ENCODE peak calls at places on chromosomes 2 and 18, in six cellular contexts. J is GM12878, P is K562, F is HepG2, D is HCT116, G is H1. L is an unnamed sample.

GRCh38 chr2:156319811-156320490 is 12.6 kb downstream of the NR4A2 start:
- DNase-seq in J (no peak), P (peak), F (no peak), D (no peak), G (peak), L (no peak)

GRCh38 chr2:217776631-217777030 is 226.2 kb downstream of the TNS1 start:
- DNase-seq in J (no peak), P (no peak), F (no peak), D (no peak), G (no peak), L (no peak)

GRCh38 chr18:11494093-11494492 is 115.3 kb upstream of the SLC35G4 start:
- DNase-seq in J (no peak), P (no peak), F (peak), D (no peak), G (no peak), L (no peak)

GRCh38 chr2:43458002-43458628 is 137.7 kb downstream of the THADA start:
- DNase-seq in J (no peak), P (no peak), F (no peak), D (no peak), G (no peak), L (no peak)

GRCh38 chr18:44824884-44825283 is 144.2 kb downstream of the SETBP1 start:
- DNase-seq in J (no peak), P (no peak), F (no peak), D (no peak), G (no peak), L (no peak)

GRCh38 chr2:230218411-230218810 is 1.4 kb downstream of the SP110 start:
- DNase-seq in J (no peak), P (peak), F (no peak), D (no peak), G (no peak), L (no peak)

GRCh38 chr2:232927041-232927792 is 57.2 kb downstream of the SNORC start:
- DNase-seq in J (no peak), P (no peak), F (no peak), D (no peak), G (peak), L (no peak)

GRCh38 chr2:191038241-191038725 is 24.3 kb upstream of the STAT1 start:
- DNase-seq in J (no peak), P (peak), F (no peak), D (no peak), G (no peak), L (no peak)

GRCh38 chr2:130824492-130825061 is 12.1 kb upstream of the ARHGEF4 start:
- DNase-seq in J (peak), P (no peak), F (no peak), D (no peak), G (peak), L (no peak)

GRCh38 chr2:217900010-217900779 is 102.6 kb downstream of the TNS1 start:
- DNase-seq in J (no peak), P (no peak), F (peak), D (no peak), G (no peak), L (no peak)

GRCh38 chr2:23900927-23901322 is 26.0 kb downstream of the ATAD2B start:
- DNase-seq in J (no peak), P (peak), F (peak), D (peak), G (no peak), L (no peak)

GRCh38 chr2:118889995-118890394 is 42.5 kb upstream of the EN1 start:
- DNase-seq in J (no peak), P (no peak), F (no peak), D (no peak), G (no peak), L (no peak)

GRCh38 chr2:77566131-77566530 is 44.0 kb upstream of the LRRTM4 start:
- DNase-seq in J (no peak), P (no peak), F (no peak), D (no peak), G (no peak), L (no peak)

GRCh38 chr2:238916875-238917590 is 69.1 kb downstream of the TWIST2 start:
- DNase-seq in J (no peak), P (no peak), F (no peak), D (no peak), G (no peak), L (no peak)

GRCh38 chr2:120526997-120527945 is 181.3 kb downstream of the INHBB start:
- DNase-seq in J (no peak), P (no peak), F (no peak), D (no peak), G (no peak), L (no peak)

GRCh38 chr2:10317646-10318045 is 14.9 kb downstream of the HPCAL1 start:
- DNase-seq in J (no peak), P (peak), F (no peak), D (no peak), G (no peak), L (no peak)

GRCh38 chr2:28088970-28089369 is 198.4 kb downstream of the BABAM2 start:
- DNase-seq in J (no peak), P (no peak), F (no peak), D (no peak), G (no peak), L (no peak)

GRCh38 chr2:62785810-62786593 is 80.5 kb downstream of the EHBP1 start:
- DNase-seq in J (no peak), P (no peak), F (no peak), D (no peak), G (no peak), L (no peak)

GRCh38 chr18:24019641-24020331 is 5.2 kb downstream of the TTC39C start:
- DNase-seq in J (peak), P (no peak), F (no peak), D (no peak), G (no peak), L (no peak)

GRCh38 chr2:190420822-190421221 is 12.7 kb downstream of the MFSD6 start:
- DNase-seq in J (no peak), P (no peak), F (no peak), D (no peak), G (no peak), L (no peak)

GRCh38 chr2:8551622-8552074 is 130.2 kb upstream of the ID2 start:
- DNase-seq in J (no peak), P (no peak), F (no peak), D (no peak), G (no peak), L (no peak)

GRCh38 chr2:149908731-149909690 is 321.4 kb upstream of the MMADHC start:
- DNase-seq in J (no peak), P (no peak), F (no peak), D (no peak), G (no peak), L (no peak)

GRCh38 chr2:44155577-44156446 is 12.9 kb upstream of the PPM1B start:
- DNase-seq in J (no peak), P (peak), F (no peak), D (no peak), G (no peak), L (no peak)

GRCh38 chr18:75405341-75405740 is 22.2 kb downstream of the SMIM21 start:
- DNase-seq in J (no peak), P (no peak), F (no peak), D (no peak), G (no peak), L (no peak)

GRCh38 chr18:72206814-72207213 is 337.3 kb downstream of the CBLN2 start:
- DNase-seq in J (no peak), P (no peak), F (no peak), D (no peak), G (no peak), L (no peak)

GRCh38 chr18:6994053-6994452 is 123.5 kb downstream of the LAMA1 start:
- DNase-seq in J (no peak), P (no peak), F (no peak), D (no peak), G (no peak), L (no peak)

GRCh38 chr2:238895361-238895882 is 47.5 kb downstream of the TWIST2 start:
- DNase-seq in J (no peak), P (no peak), F (no peak), D (no peak), G (no peak), L (no peak)

GRCh38 chr2:3620834-3621233 is 25.9 kb downstream of the COLEC11 start:
- DNase-seq in J (no peak), P (no peak), F (peak), D (no peak), G (no peak), L (no peak)
- TF ChIP-seq YY1 in J (no peak), P (no peak), F (no peak), D (no peak), G (no peak), L (no peak)

DNA sequence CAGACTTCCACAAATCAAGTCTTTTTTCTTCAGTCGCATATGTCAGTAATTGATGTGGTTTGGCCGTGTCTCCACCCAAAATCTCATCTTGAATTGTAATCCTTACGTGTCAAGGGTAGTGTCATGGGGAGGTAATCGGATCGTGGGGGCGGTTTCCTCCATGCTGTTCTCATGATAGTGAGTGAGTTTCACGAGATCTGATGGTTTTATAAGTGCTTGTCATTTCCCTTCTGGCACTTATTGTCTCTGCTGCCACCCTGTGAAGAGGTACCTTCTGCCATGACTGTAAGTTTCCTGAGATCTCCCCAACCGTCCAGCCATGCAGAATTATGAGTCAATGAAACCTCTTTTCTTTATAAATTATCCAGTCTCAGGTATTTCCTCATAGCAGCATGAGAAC is 478.8 kb downstream of the PTPRM start:
- DNase-seq in J (no peak), P (no peak), F (no peak), D (peak), G (no peak), L (no peak)
- TF ChIP-seq ZNF274 in J (no peak), P (no peak), F (no peak), D (no peak), G (no peak), L (no peak)

GRCh38 chr2:16615687-16616615 is 49.7 kb downstream of the CYRIA start:
- DNase-seq in J (no peak), P (no peak), F (no peak), D (no peak), G (no peak), L (no peak)
- TF ChIP-seq YY1 in J (no peak), P (no peak), F (no peak), D (no peak), G (no peak), L (no peak)

GRCh38 chr2:227862227-227862740 is 9.1 kb upstream of the DAW1 start:
- DNase-seq in J (no peak), P (peak), F (peak), D (peak), G (no peak), L (peak)

GRCh38 chr2:227864161-227864756 is 7.2 kb upstream of the DAW1 start:
- DNase-seq in J (no peak), P (no peak), F (no peak), D (no peak), G (no peak), L (no peak)

GRCh38 chr2:227862741-227863588 is 8.5 kb upstream of the DAW1 start:
- DNase-seq in J (no peak), P (no peak), F (peak), D (peak), G (peak), L (peak)

GRCh38 chr2:227867386-227867785 is 4.0 kb upstream of the DAW1 start:
- DNase-seq in J (no peak), P (no peak), F (no peak), D (no peak), G (no peak), L (no peak)

GRCh38 chr2:227865281-227865680 is 6.2 kb upstream of the DAW1 start:
- DNase-seq in J (no peak), P (no peak), F (no peak), D (no peak), G (no peak), L (no peak)
- TF ChIP-seq ZNF274 in J (no peak), P (no peak), F (no peak), D (no peak), G (no peak), L (no peak)

DNA sequence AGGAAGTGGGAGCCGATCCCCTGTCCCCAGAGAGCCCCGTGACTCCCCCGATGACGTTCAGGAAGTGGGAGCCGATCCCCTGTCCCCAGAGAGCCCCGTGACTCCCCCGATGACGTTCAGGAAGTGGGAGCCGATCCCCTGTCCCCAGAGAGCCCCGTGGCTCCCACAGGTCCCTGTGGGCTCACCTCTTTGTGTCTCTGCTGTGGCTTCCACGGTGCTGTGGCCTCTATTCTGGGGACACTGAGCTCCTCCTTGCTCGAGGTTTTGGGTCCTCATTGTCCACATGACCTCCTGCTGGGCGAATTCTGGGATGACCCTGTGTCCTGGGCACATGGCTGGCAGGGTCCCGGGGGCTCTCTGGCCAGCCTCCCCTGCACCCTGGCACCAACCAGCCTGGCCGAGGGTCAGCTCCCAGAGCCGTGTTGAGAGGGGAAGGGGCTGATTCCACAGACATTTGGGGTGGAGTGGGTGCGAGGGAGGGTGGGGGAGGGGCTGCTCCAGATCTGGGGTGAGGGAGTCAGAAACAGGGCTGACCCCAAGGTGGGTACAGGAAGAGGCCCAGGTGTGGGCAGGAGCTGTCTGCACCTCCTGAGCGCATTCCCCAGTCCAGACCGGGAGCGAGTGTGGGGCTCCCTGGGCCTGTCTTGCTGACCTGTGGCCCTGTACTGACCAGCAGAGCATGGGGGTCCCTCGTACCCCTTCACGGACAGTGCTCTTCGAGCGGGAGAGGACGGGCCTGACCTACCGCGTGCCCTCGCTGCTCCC is 5.0 kb downstream of the NEU4 start:
- DNase-seq in J (peak), P (no peak), F (no peak), D (no peak), G (no peak), L (no peak)
- TF ChIP-seq YY1 in J (no peak), P (no peak), F (no peak), D (no peak), G (no peak), L (no peak)

DNA sequence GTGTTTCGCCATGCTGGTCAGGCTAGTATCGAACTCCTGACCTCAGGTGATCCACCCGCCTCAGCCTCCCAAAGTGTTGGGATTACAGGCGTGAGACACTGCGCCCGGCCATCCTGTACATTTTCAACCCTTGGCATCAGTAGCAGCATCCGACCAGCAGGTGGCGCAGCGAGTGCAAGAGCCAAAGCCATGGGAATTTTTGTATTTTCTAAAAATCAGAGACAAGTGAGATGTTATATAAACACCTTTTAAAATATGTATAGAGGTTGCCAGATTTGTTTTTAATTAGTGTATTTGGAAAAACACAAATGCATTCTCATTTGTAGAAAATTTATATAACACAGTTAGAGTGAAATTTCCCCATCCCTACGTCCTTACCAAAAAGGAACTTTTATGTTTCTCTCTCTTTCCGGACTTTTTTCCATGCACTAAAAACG is 36.8 kb downstream of the MOGAT1 start:
- DNase-seq in J (no peak), P (peak), F (peak), D (peak), G (peak), L (peak)
- TF ChIP-seq ZNF274 in J (no peak), P (no peak), F (no peak), D (no peak), G (no peak), L (no peak)

DNA sequence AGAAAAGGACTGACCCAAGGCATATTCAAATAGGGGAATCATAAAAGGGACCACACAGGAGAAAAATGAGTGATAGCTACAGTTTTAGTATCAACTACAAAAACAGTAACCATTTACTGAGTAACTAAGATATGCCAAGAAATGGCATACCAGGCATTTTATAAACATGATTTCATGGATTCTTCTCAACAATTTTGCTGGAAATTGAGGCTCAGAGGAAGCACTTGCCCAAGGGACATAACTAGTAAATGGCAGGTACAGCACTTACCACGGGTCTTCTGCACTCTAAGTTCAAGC is 84.4 kb downstream of the AFF3 start:
- DNase-seq in J (no peak), P (no peak), F (no peak), D (no peak), G (no peak), L (no peak)
- TF ChIP-seq YY1 in J (no peak), P (no peak), F (no peak), D (no peak), G (no peak), L (no peak)

L was measured in NT2/D1.